ENCODE peak calls at places on chromosomes 2 and 18, in eight cellular contexts. Z, R, O, U, B, S, P and E are unnamed samples.

GRCh38 chr2:126914811-126915500 is 16.3 kb downstream of the TEX51 start:
- DNase-seq in Z (no peak), R (no peak), O (peak), U (no peak), B (peak), S (no peak), P (no peak), E (no peak)

GRCh38 chr18:42706029-42706608 is 409.4 kb downstream of the RIT2 start:
- DNase-seq in Z (no peak), R (no peak), O (no peak), U (no peak), B (no peak), S (no peak), P (no peak), E (no peak)

GRCh38 chr18:37435150-37435872 is 130.3 kb downstream of the CELF4 start:
- DNase-seq in Z (no peak), R (no peak), O (no peak), U (no peak), B (no peak), S (no peak), P (no peak), E (no peak)

GRCh38 chr2:11030909-11031308 is 119.2 kb downstream of the KCNF1 start:
- DNase-seq in Z (no peak), R (no peak), O (no peak), U (no peak), B (no peak), S (peak), P (no peak), E (no peak)

GRCh38 chr2:127700527-127701192 is 637 bp upstream of the SFT2D3 start:
- DNase-seq in Z (peak), R (peak), O (peak), U (peak), B (peak), S (no peak), P (peak), E (no peak)

GRCh38 chr2:125593036-125593435 is 1062.9 kb upstream of the GYPC start:
- DNase-seq in Z (no peak), R (no peak), O (no peak), U (no peak), B (no peak), S (no peak), P (no peak), E (no peak)

GRCh38 chr2:71895320-71896161 is 252.1 kb downstream of the CYP26B1 start:
- DNase-seq in Z (no peak), R (no peak), O (peak), U (no peak), B (no peak), S (no peak), P (no peak), E (no peak)

GRCh38 chr2:239819091-239819973 is 205.8 kb downstream of the NDUFA10 start:
- DNase-seq in Z (no peak), R (no peak), O (peak), U (peak), B (no peak), S (peak), P (no peak), E (no peak)

GRCh38 chr2:39728941-39729351 is 50.1 kb downstream of the THUMPD2 start:
- DNase-seq in Z (peak), R (no peak), O (peak), U (peak), B (no peak), S (peak), P (no peak), E (peak)

GRCh38 chr2:36570416-36570815 is 27.6 kb downstream of the FEZ2 start:
- DNase-seq in Z (no peak), R (no peak), O (no peak), U (no peak), B (no peak), S (no peak), P (no peak), E (no peak)

GRCh38 chr2:196535742-196536141 is 103.8 kb upstream of the CCDC150 start:
- DNase-seq in Z (no peak), R (no peak), O (no peak), U (no peak), B (no peak), S (no peak), P (no peak), E (no peak)

GRCh38 chr2:221606369-221606768 is 34.3 kb upstream of the EPHA4 start:
- DNase-seq in Z (no peak), R (no peak), O (no peak), U (no peak), B (no peak), S (no peak), P (peak), E (no peak)

GRCh38 chr2:127859712-127860085 is 1.7 kb upstream of the POLR2D start:
- DNase-seq in Z (peak), R (no peak), O (peak), U (peak), B (peak), S (peak), P (no peak), E (peak)

GRCh38 chr18:8635087-8635486 is 25.9 kb downstream of the RAB12 start:
- DNase-seq in Z (no peak), R (no peak), O (no peak), U (no peak), B (no peak), S (no peak), P (no peak), E (no peak)

GRCh38 chr2:166365803-166366420 is 9.8 kb downstream of the SCN9A start:
- DNase-seq in Z (no peak), R (no peak), O (no peak), U (no peak), B (no peak), S (peak), P (no peak), E (no peak)

GRCh38 chr2:28547223-28547860 is 51.5 kb downstream of the PLB1 start:
- DNase-seq in Z (no peak), R (no peak), O (no peak), U (no peak), B (no peak), S (no peak), P (no peak), E (no peak)

GRCh38 chr2:20365249-20365817 is 14.7 kb upstream of the PUM2 start:
- DNase-seq in Z (no peak), R (no peak), O (no peak), U (no peak), B (no peak), S (no peak), P (no peak), E (no peak)

GRCh38 chr2:73215254-73215653 is 1.2 kb downstream of the SMYD5 start:
- DNase-seq in Z (no peak), R (no peak), O (no peak), U (no peak), B (no peak), S (no peak), P (no peak), E (no peak)

GRCh38 chr2:10447300-10448207 is 573 bp downstream of the ODC1 start:
- DNase-seq in Z (no peak), R (no peak), O (peak), U (peak), B (peak), S (peak), P (no peak), E (no peak)

GRCh38 chr2:54657664-54658083 is 65.8 kb upstream of the EML6 start:
- DNase-seq in Z (peak), R (peak), O (peak), U (no peak), B (peak), S (peak), P (peak), E (no peak)

GRCh38 chr2:197037863-197038398 is 111.4 kb upstream of the PGAP1 start:
- DNase-seq in Z (no peak), R (no peak), O (no peak), U (no peak), B (no peak), S (no peak), P (no peak), E (no peak)

GRCh38 chr2:32711219-32711618 is 83.4 kb downstream of the TTC27 start:
- DNase-seq in Z (no peak), R (no peak), O (no peak), U (no peak), B (no peak), S (no peak), P (no peak), E (no peak)

GRCh38 chr18:79465392-79465991 is 69.8 kb downstream of the NFATC1 start:
- DNase-seq in Z (no peak), R (no peak), O (peak), U (no peak), B (no peak), S (no peak), P (peak), E (peak)

GRCh38 chr18:23683155-23683554 is 6.1 kb upstream of the LAMA3 start:
- DNase-seq in Z (no peak), R (no peak), O (no peak), U (no peak), B (no peak), S (no peak), P (no peak), E (no peak)

GRCh38 chr2:202717598-202718310 is 83.0 kb downstream of the FAM117B start:
- DNase-seq in Z (no peak), R (no peak), O (no peak), U (no peak), B (no peak), S (no peak), P (no peak), E (no peak)

GRCh38 chr2:205848601-205849000 is 166.3 kb downstream of the NRP2 start:
- DNase-seq in Z (no peak), R (no peak), O (no peak), U (no peak), B (no peak), S (no peak), P (no peak), E (no peak)

GRCh38 chr18:5058768-5059539 is 138.1 kb downstream of the AKAIN1 start:
- DNase-seq in Z (no peak), R (peak), O (no peak), U (no peak), B (no peak), S (no peak), P (no peak), E (no peak)

GRCh38 chr2:147177449-147177848 is 667.4 kb upstream of the ACVR2A start:
- DNase-seq in Z (no peak), R (no peak), O (no peak), U (no peak), B (no peak), S (no peak), P (no peak), E (no peak)

GRCh38 chr2:145750074-145750473 is 1230.2 kb upstream of the ZEB2 start:
- DNase-seq in Z (no peak), R (no peak), O (no peak), U (no peak), B (no peak), S (no peak), P (no peak), E (no peak)

GRCh38 chr2:129905664-129906081 is 73.8 kb upstream of the RAB6C start:
- DNase-seq in Z (no peak), R (no peak), O (no peak), U (peak), B (no peak), S (no peak), P (no peak), E (no peak)

DNA sequence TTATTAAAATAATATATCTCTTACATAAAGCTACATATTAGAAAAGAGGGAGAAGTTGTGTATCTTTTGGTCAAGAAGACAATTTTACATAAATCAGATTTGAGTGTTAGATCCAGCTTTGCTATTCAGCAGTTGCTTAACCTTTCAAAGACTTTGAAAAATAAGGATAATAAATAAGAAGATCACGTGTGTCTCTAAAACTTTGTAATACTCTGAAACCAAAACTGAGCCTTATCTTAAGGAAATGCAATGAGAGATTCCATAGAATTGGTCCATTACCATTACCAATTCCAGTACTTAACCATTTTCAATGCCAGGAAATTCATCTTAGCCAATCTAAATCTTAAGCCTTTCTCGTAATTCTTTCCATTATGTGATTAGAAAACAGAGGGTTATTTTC is 89.2 kb upstream of the COL5A2 start:
- DNase-seq in Z (no peak), R (no peak), O (no peak), U (no peak), B (no peak), S (no peak), P (no peak), E (no peak)
- H3K27ac ChIP-seq in Z (no peak), R (peak), O (no peak), U (no peak), B (no peak), S (no peak), P (no peak), E (no peak)

DNA sequence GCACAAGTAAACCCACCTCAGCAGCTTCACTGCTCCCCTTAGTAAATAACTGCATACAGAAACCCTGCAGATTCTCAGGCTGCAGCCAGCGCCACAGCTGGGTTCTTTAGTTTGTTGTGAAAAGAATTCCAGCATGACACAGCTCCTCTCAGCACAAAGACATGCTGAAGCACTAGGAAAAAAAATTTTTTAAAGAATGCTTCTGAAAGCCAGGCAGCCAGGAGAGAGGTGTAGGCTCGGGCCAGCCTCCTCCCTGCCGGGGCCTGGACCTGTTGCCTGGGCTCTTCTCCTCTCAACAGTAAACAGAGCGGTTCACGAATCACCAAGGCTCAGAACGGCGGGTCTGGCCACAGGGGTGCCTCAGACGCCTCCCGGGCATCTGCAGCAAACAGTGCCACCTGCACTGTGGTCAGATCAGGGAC is 95.7 kb upstream of the POU3F3 start:
- DNase-seq in Z (no peak), R (no peak), O (no peak), U (no peak), B (no peak), S (no peak), P (peak), E (peak)
- H3K27ac ChIP-seq in Z (no peak), R (no peak), O (no peak), U (no peak), B (no peak), S (no peak), P (peak), E (peak)

GRCh38 chr2:191638079-191638801 is 39.7 kb upstream of the NABP1 start:
- DNase-seq in Z (no peak), R (no peak), O (no peak), U (no peak), B (peak), S (no peak), P (no peak), E (no peak)
- H3K27ac ChIP-seq in Z (no peak), R (no peak), O (peak), U (peak), B (peak), S (peak), P (no peak), E (no peak)

DNA sequence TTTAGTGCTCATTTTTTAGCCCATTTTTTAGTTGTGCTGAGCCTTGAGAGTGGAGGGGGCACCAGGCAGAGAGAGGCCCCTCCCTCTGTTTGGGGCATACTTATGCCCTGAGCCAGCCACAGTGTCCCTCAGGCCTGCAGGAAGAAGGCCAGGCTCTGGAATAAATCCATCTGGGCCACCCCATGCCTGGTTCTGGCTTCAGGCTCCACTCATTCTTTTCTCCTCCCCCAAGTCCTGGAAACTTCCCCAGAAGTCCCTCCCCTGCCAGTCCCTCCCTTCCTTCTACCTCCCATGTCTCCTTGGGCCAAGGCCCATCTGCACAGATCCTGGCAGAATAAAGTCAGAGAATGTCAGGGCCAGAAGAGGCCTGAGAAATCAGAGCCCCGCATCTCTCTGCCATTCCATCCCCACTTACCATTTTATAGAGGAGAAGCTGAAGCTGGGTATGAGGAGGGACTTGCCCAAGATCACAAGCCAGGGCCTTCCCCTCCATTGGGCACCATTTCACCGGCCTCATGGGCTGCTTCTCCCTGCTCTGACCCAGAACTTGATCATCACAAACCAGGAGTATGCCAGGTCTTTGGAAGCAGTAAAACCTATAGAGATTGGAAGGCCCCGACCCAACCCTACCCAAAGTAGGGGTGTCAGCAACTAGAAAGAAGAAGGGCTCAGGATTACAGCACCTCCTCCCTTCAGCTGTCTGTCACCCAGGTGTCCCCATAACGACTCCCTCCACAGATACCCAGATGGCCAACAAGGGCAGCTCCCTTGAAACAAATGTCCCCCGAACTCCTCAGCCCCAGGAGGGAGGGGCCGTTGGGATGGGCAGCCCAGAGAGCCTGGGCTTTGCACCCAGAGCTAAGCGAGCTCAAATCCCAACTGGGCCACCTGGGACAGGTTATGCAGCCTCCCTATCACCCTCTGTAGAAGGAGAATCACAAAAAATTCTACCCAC is 108.4 kb downstream of the POLR1A start:
- DNase-seq in Z (no peak), R (peak), O (peak), U (no peak), B (no peak), S (peak), P (no peak), E (no peak)
- H3K27ac ChIP-seq in Z (no peak), R (peak), O (peak), U (peak), B (peak), S (no peak), P (peak), E (no peak)

DNA sequence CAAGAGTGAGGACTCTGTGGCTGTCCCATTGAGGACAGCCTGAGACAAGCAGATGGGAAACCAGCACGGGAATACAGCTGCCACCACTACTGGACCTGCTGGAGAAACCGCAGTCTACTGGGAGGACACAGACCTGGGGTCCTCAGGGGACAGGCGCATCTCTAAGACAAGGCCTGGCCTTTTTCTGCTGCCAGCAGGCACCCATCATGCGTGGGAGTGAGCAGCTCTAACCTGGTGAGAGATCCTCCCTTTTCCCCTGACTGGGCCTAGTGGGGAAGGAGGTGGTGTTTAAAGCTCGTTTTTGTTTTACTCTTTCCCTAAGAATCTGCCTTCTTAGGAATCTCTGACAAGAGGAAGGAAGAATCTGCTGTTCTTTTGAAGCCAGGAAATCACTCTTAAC is 36.6 kb downstream of the CYRIA start:
- DNase-seq in Z (no peak), R (no peak), O (no peak), U (no peak), B (no peak), S (no peak), P (no peak), E (no peak)
- H3K27ac ChIP-seq in Z (no peak), R (peak), O (peak), U (no peak), B (no peak), S (no peak), P (no peak), E (no peak)

DNA sequence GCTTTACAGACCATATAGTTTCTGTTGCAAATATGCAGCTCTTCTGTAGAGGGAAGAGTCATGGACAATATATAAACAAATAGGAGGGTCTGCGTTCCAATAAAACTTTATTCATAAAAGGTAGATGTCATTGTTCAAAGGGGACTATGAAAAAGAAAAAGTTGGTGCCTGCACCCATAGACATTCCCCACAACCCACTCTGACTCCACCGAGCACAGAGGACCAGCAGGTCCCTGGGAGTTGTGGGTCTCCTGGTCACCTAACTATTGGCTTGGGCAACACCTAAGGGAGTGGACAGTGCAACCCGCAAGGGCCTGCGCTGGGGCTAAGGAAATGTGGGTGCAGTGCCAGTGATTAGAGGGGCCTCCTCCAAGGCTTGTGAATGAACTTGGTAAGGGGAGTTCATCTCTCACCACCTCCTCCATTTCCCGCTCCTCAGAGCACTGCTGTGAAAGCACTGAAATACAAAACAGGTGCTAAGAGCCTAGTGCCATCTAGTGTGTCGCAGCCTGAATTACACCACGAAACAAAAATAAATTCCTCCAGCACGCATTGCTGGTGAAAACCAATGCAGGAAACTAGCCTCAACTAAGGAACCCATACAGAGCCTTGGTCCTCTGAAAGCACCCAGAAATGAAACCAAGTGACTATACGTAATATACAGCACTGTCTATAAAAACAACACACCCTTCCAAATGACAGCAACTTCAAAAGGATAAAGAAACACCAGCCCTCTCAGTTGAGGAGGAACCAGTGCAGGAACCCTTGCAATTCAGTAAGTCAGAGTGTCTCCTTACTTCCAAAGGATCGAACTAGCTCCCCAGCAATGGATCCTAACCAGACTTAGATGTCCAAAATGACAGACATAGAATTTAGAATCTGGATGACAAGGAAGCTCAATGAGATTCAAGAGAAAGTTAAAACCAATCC is 166.6 kb downstream of the RNF144A start:
- DNase-seq in Z (peak), R (no peak), O (peak), U (no peak), B (no peak), S (no peak), P (no peak), E (peak)
- H3K27ac ChIP-seq in Z (no peak), R (no peak), O (no peak), U (no peak), B (no peak), S (no peak), P (no peak), E (no peak)

DNA sequence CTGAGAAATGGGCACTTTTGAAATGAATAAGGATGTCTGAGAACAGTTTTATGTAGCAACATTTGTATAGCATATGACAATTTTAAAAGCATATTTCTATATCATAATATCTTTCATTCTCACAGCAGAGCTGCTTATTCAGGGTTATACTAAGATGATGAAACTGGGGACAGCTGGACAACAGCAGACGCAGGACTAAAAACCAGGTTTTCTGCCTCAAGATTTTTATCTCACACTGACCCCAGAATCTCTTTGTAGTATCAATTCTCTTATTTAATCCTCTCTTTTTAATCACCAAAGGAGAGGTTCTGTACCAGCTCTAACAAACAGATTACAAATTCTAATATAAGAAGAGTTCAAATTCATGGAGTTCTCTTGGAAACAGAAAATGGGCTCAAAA is 74.2 kb upstream of the TFCP2L1 start:
- DNase-seq in Z (no peak), R (no peak), O (no peak), U (no peak), B (no peak), S (no peak), P (no peak), E (no peak)
- H3K27ac ChIP-seq in Z (no peak), R (no peak), O (no peak), U (no peak), B (no peak), S (no peak), P (no peak), E (no peak)

GRCh38 chr2:101111917-101112771 is 39.0 kb downstream of the TBC1D8 start:
- DNase-seq in Z (no peak), R (peak), O (no peak), U (no peak), B (no peak), S (no peak), P (no peak), E (no peak)
- H3K27ac ChIP-seq in Z (peak), R (peak), O (no peak), U (no peak), B (no peak), S (peak), P (no peak), E (no peak)